ENCODE peak calls at places on chromosomes 1 and 21, in seven cellular contexts. One of them, this sample, is unnamed.

GRCh38 chr1:206885341-206886060 is 11.7 kb upstream of the IL24 start:
- DNase-seq in tibial nerve: no peak
- DNase-seq in heart left ventricle: no peak
- DNase-seq in A549: no peak
- DNase-seq in endothelial cell of umbilical vein: no peak
- DNase-seq in body of pancreas: no peak
- DNase-seq in Peyer's patch: no peak
- DNase-seq in this sample: no peak

GRCh38 chr1:158496379-158496778 is 24.4 kb downstream of the OR10R2 start:
- DNase-seq in Peyer's patch: no peak
- DNase-seq in tibial nerve: no peak
- DNase-seq in body of pancreas: no peak
- DNase-seq in heart left ventricle: no peak
- DNase-seq in endothelial cell of umbilical vein: peak; percentile 21
- DNase-seq in A549: peak; percentile 7
- DNase-seq in this sample: no peak

GRCh38 chr1:198686069-198686728 is 47.4 kb downstream of the PTPRC start:
- DNase-seq in A549: peak; percentile 30
- DNase-seq in tibial nerve: no peak
- DNase-seq in heart left ventricle: no peak
- DNase-seq in Peyer's patch: no peak
- DNase-seq in endothelial cell of umbilical vein: peak; percentile 57
- DNase-seq in body of pancreas: no peak
- DNase-seq in this sample: no peak

GRCh38 chr1:6127587-6128163 is 52.4 kb downstream of the CHD5 start:
- DNase-seq in endothelial cell of umbilical vein: peak; percentile 56
- DNase-seq in heart left ventricle: peak; percentile 80
- DNase-seq in tibial nerve: peak; percentile 26
- DNase-seq in body of pancreas: peak; percentile 71
- DNase-seq in A549: peak; percentile 67
- DNase-seq in Peyer's patch: peak; percentile 88
- DNase-seq in this sample: no peak

GRCh38 chr21:15229390-15229789 is 164.6 kb upstream of the NRIP1 start:
- DNase-seq in heart left ventricle: no peak
- DNase-seq in endothelial cell of umbilical vein: no peak
- DNase-seq in Peyer's patch: no peak
- DNase-seq in A549: no peak
- DNase-seq in tibial nerve: no peak
- DNase-seq in body of pancreas: no peak
- DNase-seq in this sample: no peak

GRCh38 chr1:231162300-231162969 is 577 bp downstream of the TRIM67 start:
- DNase-seq in tibial nerve: no peak
- DNase-seq in endothelial cell of umbilical vein: peak; percentile 34
- DNase-seq in heart left ventricle: no peak
- DNase-seq in A549: peak; percentile 46
- DNase-seq in body of pancreas: peak; percentile 30
- DNase-seq in Peyer's patch: no peak
- DNase-seq in this sample: no peak

GRCh38 chr1:198657550-198658064 is 18.8 kb downstream of the PTPRC start:
- DNase-seq in heart left ventricle: no peak
- DNase-seq in A549: peak; percentile 61
- DNase-seq in Peyer's patch: no peak
- DNase-seq in endothelial cell of umbilical vein: peak; percentile 66
- DNase-seq in body of pancreas: no peak
- DNase-seq in tibial nerve: no peak
- DNase-seq in this sample: no peak

GRCh38 chr21:27047331-27048314 is 80.7 kb upstream of the ADAMTS5 start:
- DNase-seq in heart left ventricle: no peak
- DNase-seq in Peyer's patch: no peak
- DNase-seq in endothelial cell of umbilical vein: no peak
- DNase-seq in body of pancreas: no peak
- DNase-seq in A549: no peak
- DNase-seq in tibial nerve: no peak
- DNase-seq in this sample: no peak

GRCh38 chr1:243851129-243851756 is 1.2 kb upstream of the AKT3 start:
- DNase-seq in heart left ventricle: no peak
- DNase-seq in A549: no peak
- DNase-seq in endothelial cell of umbilical vein: no peak
- DNase-seq in Peyer's patch: no peak
- DNase-seq in tibial nerve: no peak
- DNase-seq in body of pancreas: peak; percentile 52
- DNase-seq in this sample: no peak

GRCh38 chr1:243850368-243851128 is 505 bp upstream of the AKT3 start:
- DNase-seq in Peyer's patch: peak; percentile 75
- DNase-seq in heart left ventricle: peak; percentile 82
- DNase-seq in tibial nerve: peak; percentile 65
- DNase-seq in A549: peak; percentile 91
- DNase-seq in endothelial cell of umbilical vein: peak; percentile 80
- DNase-seq in body of pancreas: peak; percentile 82
- DNase-seq in this sample: no peak

GRCh38 chr1:243850013-243850367 is at the start of gene AKT3:
- DNase-seq in tibial nerve: no peak
- DNase-seq in Peyer's patch: no peak
- DNase-seq in heart left ventricle: no peak
- DNase-seq in A549: no peak
- DNase-seq in body of pancreas: no peak
- DNase-seq in endothelial cell of umbilical vein: no peak
- DNase-seq in this sample: no peak

GRCh38 chr1:243848165-243849088 is 1.6 kb downstream of the AKT3 start:
- DNase-seq in A549: no peak
- DNase-seq in body of pancreas: no peak
- DNase-seq in heart left ventricle: no peak
- DNase-seq in tibial nerve: no peak
- DNase-seq in Peyer's patch: no peak
- DNase-seq in endothelial cell of umbilical vein: peak; percentile 13
- DNase-seq in this sample: no peak

DNA sequence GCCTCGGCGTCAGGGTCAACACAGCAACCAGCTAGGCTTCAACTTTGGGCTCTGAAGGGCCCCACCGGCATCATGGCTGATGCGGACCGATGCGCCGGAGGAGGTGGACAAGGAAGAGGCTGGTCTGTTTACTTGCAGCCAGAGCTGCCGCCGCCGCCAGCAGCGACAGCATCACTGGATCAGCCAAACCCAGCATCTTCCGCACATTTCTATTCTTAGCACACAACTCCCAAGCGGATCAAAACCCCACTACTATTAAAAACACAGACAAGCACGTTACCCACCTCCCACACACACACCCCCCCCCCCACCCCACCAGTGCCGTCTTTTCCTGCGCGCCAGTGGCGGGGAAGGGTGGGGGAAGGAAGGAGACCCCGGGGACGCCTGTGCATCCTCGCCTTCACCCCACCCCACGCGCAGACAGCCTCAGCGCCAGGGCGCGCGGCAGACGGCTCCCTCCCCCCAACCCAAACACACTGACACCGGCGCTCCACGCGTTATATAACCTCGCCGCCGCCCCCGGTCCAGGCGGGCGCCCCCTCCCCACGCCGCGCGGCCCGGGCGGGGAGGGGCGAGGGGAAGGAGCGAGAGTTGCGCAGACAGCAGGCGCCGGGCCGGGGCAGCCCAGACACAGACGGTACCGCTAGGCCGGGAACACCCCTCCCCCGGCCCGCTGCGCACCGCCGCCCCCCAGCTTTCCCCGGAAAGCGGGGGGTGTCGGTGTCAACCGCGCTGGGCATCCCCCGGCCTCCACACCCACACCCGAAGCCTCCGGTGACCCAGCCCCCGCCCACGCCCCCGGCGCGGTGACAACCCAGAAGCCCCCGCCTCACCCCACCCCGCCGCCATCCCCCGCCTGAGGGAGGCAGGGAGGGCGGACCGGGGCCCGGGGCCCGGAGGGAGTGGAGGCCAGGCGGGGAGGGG is 692 bp downstream of the AKT3 start:
- DNase-seq in heart left ventricle: peak; percentile 61
- DNase-seq in endothelial cell of umbilical vein: peak; percentile 77
- DNase-seq in Peyer's patch: peak; percentile 57
- DNase-seq in tibial nerve: peak; percentile 39
- DNase-seq in A549: peak; percentile 84
- DNase-seq in body of pancreas: peak; percentile 42
- DNase-seq in this sample: no peak
- TF ChIP-seq POLR2A in heart left ventricle: peak; percentile 26
- TF ChIP-seq POLR2A in endothelial cell of umbilical vein: no peak
- TF ChIP-seq POLR2A in Peyer's patch: no peak
- TF ChIP-seq POLR2A in tibial nerve: no peak
- TF ChIP-seq POLR2A in A549: no peak
- TF ChIP-seq POLR2A in body of pancreas: no peak
- TF ChIP-seq POLR2A in this sample: no peak

GRCh38 chr21:16264314-16264713 is 534.5 kb downstream of the USP25 start:
- DNase-seq in Peyer's patch: no peak
- DNase-seq in heart left ventricle: no peak
- DNase-seq in A549: no peak
- DNase-seq in body of pancreas: no peak
- DNase-seq in endothelial cell of umbilical vein: peak; percentile 22
- DNase-seq in tibial nerve: no peak
- DNase-seq in this sample: no peak

GRCh38 chr21:16262109-16262508 is 532.3 kb downstream of the USP25 start:
- DNase-seq in Peyer's patch: no peak
- DNase-seq in heart left ventricle: no peak
- DNase-seq in body of pancreas: no peak
- DNase-seq in endothelial cell of umbilical vein: no peak
- DNase-seq in tibial nerve: no peak
- DNase-seq in A549: no peak
- DNase-seq in this sample: no peak

DNA sequence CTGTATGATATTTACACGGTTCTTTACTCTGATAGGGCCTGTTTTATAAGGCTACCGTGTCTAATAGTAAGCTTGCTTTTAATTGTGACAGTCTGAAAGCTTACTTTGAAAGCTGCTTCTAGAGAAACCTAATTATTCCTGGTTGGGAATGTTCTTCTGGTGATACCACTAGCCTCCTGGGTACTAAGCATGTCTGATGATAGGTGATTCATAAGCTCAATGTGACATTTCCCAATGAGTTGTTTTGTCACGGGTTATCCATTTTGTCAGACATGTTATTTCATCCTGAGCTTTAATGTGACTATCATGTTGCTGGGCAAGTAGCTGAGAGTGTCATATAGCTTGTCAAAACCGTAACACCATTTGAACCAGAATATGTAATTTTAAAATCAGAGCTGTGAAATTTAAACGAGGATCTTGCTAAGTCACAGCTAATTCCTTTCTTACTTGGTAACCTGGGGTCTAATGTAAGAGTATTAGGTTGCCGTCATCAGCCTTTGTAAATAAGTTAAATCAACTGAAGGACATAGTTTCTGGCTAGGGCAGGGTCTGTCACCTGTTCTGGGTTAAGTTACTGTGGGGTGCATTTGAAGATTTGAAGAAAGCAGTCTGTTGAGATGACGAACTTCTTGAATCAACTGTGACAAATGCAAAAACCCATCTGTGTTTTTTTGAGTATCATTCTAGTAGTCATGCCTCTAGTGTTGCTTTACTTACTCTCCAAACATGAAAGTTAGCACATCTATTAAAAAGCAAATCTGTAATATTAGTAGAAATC is 529.2 kb downstream of the USP25 start:
- DNase-seq in endothelial cell of umbilical vein: no peak
- DNase-seq in A549: no peak
- DNase-seq in body of pancreas: no peak
- DNase-seq in tibial nerve: no peak
- DNase-seq in heart left ventricle: no peak
- DNase-seq in Peyer's patch: no peak
- DNase-seq in this sample: no peak
- TF ChIP-seq POLR2A in endothelial cell of umbilical vein: no peak
- TF ChIP-seq POLR2A in A549: no peak
- TF ChIP-seq POLR2A in body of pancreas: no peak
- TF ChIP-seq POLR2A in tibial nerve: no peak
- TF ChIP-seq POLR2A in heart left ventricle: no peak
- TF ChIP-seq POLR2A in Peyer's patch: no peak
- TF ChIP-seq POLR2A in this sample: no peak

GRCh38 chr1:147086129-147086528 is 86.1 kb downstream of the PRKAB2 start:
- DNase-seq in tibial nerve: no peak
- DNase-seq in endothelial cell of umbilical vein: no peak
- DNase-seq in A549: no peak
- DNase-seq in body of pancreas: no peak
- DNase-seq in heart left ventricle: no peak
- DNase-seq in Peyer's patch: no peak
- DNase-seq in this sample: no peak

GRCh38 chr1:147083919-147084272 is 88.4 kb downstream of the PRKAB2 start:
- DNase-seq in body of pancreas: no peak
- DNase-seq in Peyer's patch: no peak
- DNase-seq in tibial nerve: no peak
- DNase-seq in endothelial cell of umbilical vein: no peak
- DNase-seq in A549: no peak
- DNase-seq in heart left ventricle: no peak
- DNase-seq in this sample: no peak

GRCh38 chr1:147080013-147080661 is 92.1 kb downstream of the PRKAB2 start:
- DNase-seq in endothelial cell of umbilical vein: no peak
- DNase-seq in heart left ventricle: no peak
- DNase-seq in tibial nerve: no peak
- DNase-seq in A549: no peak
- DNase-seq in Peyer's patch: no peak
- DNase-seq in body of pancreas: no peak
- DNase-seq in this sample: peak; percentile 62

GRCh38 chr1:147080671-147081394 is 91.4 kb downstream of the PRKAB2 start:
- DNase-seq in A549: no peak
- DNase-seq in body of pancreas: no peak
- DNase-seq in Peyer's patch: no peak
- DNase-seq in heart left ventricle: no peak
- DNase-seq in endothelial cell of umbilical vein: no peak
- DNase-seq in tibial nerve: no peak
- DNase-seq in this sample: no peak

GRCh38 chr1:147084273-147085096 is 87.8 kb downstream of the PRKAB2 start:
- DNase-seq in Peyer's patch: peak; percentile 70
- DNase-seq in body of pancreas: peak; percentile 65
- DNase-seq in endothelial cell of umbilical vein: peak; percentile 75
- DNase-seq in tibial nerve: peak; percentile 23
- DNase-seq in heart left ventricle: peak; percentile 80
- DNase-seq in A549: peak; percentile 89
- DNase-seq in this sample: no peak
- TF ChIP-seq POLR2A in Peyer's patch: no peak
- TF ChIP-seq POLR2A in body of pancreas: peak; percentile 7
- TF ChIP-seq POLR2A in endothelial cell of umbilical vein: peak; percentile 100
- TF ChIP-seq POLR2A in tibial nerve: peak; percentile 16
- TF ChIP-seq POLR2A in heart left ventricle: peak; percentile 14
- TF ChIP-seq POLR2A in A549: peak; percentile 98
- TF ChIP-seq POLR2A in this sample: no peak

DNA sequence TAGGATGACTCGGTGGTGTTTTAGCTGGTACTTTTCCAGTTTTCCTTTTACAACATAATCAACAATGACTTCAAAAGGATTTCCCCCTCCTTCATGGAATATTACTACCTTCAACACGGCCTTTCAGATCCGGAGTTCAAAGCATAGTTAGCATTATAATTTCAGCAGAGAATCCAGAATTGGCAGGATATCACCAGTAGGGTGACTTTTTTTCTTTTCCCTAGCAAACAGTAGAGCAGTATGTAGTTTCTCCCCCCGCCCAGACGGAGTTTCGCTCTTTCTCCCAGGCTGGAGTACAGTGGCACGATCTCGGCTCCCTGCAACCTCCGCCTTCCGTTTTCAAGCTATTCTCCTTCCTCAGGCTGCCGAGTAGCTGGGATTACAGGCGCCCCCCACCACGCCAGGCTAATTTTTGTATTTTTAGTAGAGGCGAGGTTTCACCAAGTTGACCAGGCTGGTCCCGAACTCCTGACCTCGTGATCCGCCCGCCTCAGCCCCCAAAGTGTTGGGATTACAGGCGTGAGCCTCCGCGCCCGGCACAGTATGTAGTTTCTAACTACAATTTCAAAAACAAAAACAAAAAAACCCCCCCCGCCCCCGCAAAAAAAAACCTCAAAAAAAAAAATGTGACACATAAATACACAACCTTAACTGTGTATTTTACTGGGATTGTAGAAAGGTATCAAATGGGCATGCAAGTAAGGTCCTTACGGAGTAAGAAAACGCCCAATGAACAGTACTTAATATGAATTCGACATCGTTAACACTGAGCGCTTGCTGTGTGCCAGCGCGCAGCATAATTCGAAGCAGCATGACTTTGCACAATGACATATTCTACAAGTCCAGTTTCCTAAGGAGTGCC is 1.5 kb upstream of the COX20 start:
- DNase-seq in A549: peak; percentile 87
- DNase-seq in tibial nerve: no peak
- DNase-seq in heart left ventricle: peak; percentile 58
- DNase-seq in body of pancreas: peak; percentile 73
- DNase-seq in endothelial cell of umbilical vein: peak; percentile 89
- DNase-seq in Peyer's patch: peak; percentile 64
- DNase-seq in this sample: no peak
- TF ChIP-seq POLR2A in A549: peak; percentile 46
- TF ChIP-seq POLR2A in tibial nerve: peak; percentile 9
- TF ChIP-seq POLR2A in heart left ventricle: no peak
- TF ChIP-seq POLR2A in body of pancreas: peak; percentile 23
- TF ChIP-seq POLR2A in endothelial cell of umbilical vein: no peak
- TF ChIP-seq POLR2A in Peyer's patch: peak; percentile 34
- TF ChIP-seq POLR2A in this sample: no peak